ENCODE peak calls at places on chromosomes 16 and 17, in nine cellular contexts. R is fibroblast of lung, N is HCT116, O is transverse colon, S is A549, H is pancreas, B is body of pancreas, Q is lung, X is left ventricle myocardium inferior. V is an unnamed sample. For H3K4me1, the result is how much of the 10 kb centered on the place peaks cover.

GRCh38 chr17:80770881-80771611 is 220.6 kb upstream of the CHMP6 start:
- DNase-seq in R (no peak), N (no peak), O (no peak), S (no peak), H (no peak), B (no peak), Q (no peak), X (no peak), V (no peak)

GRCh38 chr17:882827-883585 is 96.6 kb downstream of the NXN start:
- DNase-seq in R (peak), N (no peak), O (peak), S (no peak), H (no peak), B (peak), Q (no peak), X (peak), V (peak)

GRCh38 chr16:13733561-13733960 is 186.4 kb upstream of the ERCC4 start:
- DNase-seq in R (peak), N (no peak), O (no peak), S (no peak), H (no peak), B (no peak), Q (no peak), X (no peak), V (no peak)

GRCh38 chr17:44829558-44830358 is at the start of gene GJC1:
- DNase-seq in R (peak), N (no peak), O (peak), S (peak), H (peak), B (no peak), Q (no peak), X (peak), V (peak)

GRCh38 chr17:50198026-50198669 is 3.3 kb downstream of the COL1A1 start:
- DNase-seq in R (peak), N (peak), O (peak), S (peak), H (peak), B (peak), Q (peak), X (no peak), V (peak)

GRCh38 chr17:64161380-64161779 is 31.4 kb upstream of the ERN1 start:
- DNase-seq in R (no peak), N (no peak), O (no peak), S (no peak), H (no peak), B (no peak), Q (no peak), X (no peak), V (no peak)

GRCh38 chr16:53159781-53160436 is 105.1 kb downstream of the CHD9 start:
- DNase-seq in R (peak), N (peak), O (no peak), S (peak), H (no peak), B (no peak), Q (no peak), X (no peak), V (peak)

GRCh38 chr17:44872131-44872768 is 24.6 kb downstream of the HIGD1B start:
- DNase-seq in R (no peak), N (no peak), O (peak), S (no peak), H (peak), B (no peak), Q (no peak), X (peak), V (no peak)

GRCh38 chr16:4393243-4393606 is 21.6 kb downstream of the VASN start:
- DNase-seq in R (peak), N (no peak), O (no peak), S (no peak), H (no peak), B (no peak), Q (no peak), X (no peak), V (no peak)

GRCh38 chr16:64589836-64590235 is 532.0 kb downstream of the CDH11 start:
- DNase-seq in R (peak), N (no peak), O (no peak), S (no peak), H (no peak), B (no peak), Q (no peak), X (no peak), V (no peak)

DNA sequence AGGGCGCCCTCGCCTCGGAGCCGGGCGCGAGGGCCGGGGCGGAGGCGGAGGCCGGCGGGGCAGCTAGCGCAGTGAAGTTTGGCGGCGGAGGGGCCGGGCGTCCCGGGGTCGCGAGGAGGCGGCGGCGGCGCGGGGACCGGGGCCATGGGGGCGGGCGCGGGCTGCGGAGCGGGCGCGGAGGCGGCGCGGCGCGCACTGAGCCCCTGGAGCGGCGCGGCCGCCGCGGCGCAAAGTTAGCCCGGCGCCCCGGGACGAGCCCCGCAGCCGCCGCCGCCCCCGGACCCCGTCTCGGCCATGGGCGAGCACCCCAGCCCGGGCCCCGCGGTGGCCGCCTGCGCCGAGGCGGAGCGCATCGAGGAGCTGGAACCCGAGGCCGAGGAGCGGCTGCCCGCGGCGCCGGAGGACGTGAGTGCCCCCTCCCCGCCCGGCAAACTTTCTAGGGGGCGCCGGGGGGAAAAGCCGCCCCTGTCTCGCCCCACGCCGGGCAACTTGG is 310 bp downstream of the RHBDL3 start:
- DNase-seq in R (no peak), N (no peak), O (no peak), S (no peak), H (no peak), B (no peak), Q (no peak), X (no peak), V (no peak)
- H3K4me3 ChIP-seq in R (peak), N (peak), O (peak), S (peak), H (peak), B (no peak), Q (peak), X (peak), V (peak)

DNA sequence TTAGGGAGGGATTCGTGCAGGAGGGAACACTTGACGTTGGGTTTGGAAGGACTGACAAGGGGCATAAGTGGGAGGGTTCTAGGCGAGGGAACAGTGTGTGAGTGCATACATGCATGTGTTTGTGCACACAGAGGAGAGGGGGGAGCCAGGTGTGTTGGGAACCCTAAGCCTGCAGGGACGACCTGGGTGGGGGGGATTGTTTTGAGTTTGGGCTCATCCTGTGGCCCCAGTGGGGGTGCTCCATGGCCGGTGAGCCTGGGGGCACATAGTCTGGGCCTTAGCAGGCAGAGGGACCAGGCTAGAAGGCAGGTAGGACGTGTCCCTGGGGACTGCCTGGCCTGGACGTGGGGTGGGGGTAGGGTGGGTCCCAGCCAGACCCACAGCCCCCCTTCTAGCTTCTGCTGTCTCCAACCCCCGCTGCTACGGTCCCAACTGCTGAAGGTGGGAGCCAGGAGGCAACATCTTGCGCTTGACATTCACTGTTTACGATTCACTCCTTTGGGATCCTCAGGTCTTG is 11.9 kb upstream of the RASD1 start:
- DNase-seq in R (no peak), N (no peak), O (no peak), S (no peak), H (peak), B (no peak), Q (no peak), X (peak), V (no peak)
- H3K4me1 ChIP-seq in R (under half), N (under half), O (under half), S (under half), H (under half), B (under half), Q (under half), X (under half), V (under half)

GRCh38 chr16:51971184-51971583 is 575.8 kb downstream of the TOX3 start:
- DNase-seq in R (no peak), N (no peak), O (no peak), S (peak), H (no peak), B (peak), Q (no peak), X (no peak), V (peak)
- TF ChIP-seq CTCF in R (peak), N (no peak), O (no peak), S (no peak), H (peak), B (no peak), Q (no peak), X (no peak), V (peak)

GRCh38 chr16:83602797-83603735 is 204.7 kb upstream of the HSBP1 start:
- DNase-seq in R (no peak), N (no peak), O (no peak), S (no peak), H (no peak), B (no peak), Q (no peak), X (no peak), V (no peak)

GRCh38 chr16:83603981-83604570 is 203.7 kb upstream of the HSBP1 start:
- DNase-seq in R (no peak), N (no peak), O (no peak), S (no peak), H (no peak), B (no peak), Q (no peak), X (no peak), V (no peak)

GRCh38 chr16:83599789-83600462 is 207.9 kb upstream of the HSBP1 start:
- DNase-seq in R (no peak), N (no peak), O (no peak), S (no peak), H (no peak), B (no peak), Q (no peak), X (no peak), V (no peak)
- H3K4me3 ChIP-seq in R (no peak), N (no peak), O (no peak), S (no peak), H (no peak), B (no peak), Q (no peak), X (no peak), V (no peak)

GRCh38 chr16:27315333-27316037 is 1.7 kb downstream of the IL4R start:
- DNase-seq in R (peak), N (peak), O (peak), S (peak), H (peak), B (peak), Q (peak), X (peak), V (peak)
- H3K4me1 ChIP-seq in R (under half), N (under half), O (half or more), S (under half), H (under half), B (under half), Q (under half), X (half or more), V (under half)

DNA sequence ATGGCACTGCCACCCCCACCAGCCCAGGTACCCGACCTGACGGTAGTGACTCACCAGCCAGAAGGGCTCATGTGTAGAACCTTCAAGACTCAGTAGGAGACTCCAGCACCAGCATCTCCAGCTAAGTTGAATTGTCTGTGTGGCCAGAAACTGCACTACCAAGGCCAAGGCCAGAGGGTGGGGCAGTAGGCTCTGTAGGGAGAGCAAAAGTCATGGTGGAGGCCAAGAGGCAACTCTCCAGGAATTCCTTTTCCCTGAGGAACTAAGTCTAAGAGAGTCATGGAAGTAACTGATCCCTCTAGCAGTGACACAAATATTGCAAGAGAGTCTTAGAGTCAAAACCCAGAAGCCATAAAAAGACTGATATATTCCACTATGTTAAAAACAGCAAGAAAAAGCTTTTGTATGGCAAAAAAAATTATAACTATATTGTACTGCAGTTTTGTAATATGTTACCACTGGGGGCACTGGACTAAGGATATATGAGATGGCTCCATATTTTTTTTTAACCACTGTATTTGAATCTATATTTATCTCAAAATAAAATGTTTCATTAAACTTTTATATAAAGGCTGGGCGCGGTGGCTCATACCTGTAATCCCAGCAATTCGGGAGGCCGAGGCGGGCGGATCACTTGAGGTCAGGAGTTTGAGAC is 30.2 kb upstream of the GUCY2D start:
- DNase-seq in R (no peak), N (no peak), O (no peak), S (no peak), H (no peak), B (no peak), Q (no peak), X (no peak), V (peak)
- TF ChIP-seq CTCF in R (no peak), N (no peak), O (peak), S (peak), H (no peak), B (no peak), Q (no peak), X (peak), V (peak)

DNA sequence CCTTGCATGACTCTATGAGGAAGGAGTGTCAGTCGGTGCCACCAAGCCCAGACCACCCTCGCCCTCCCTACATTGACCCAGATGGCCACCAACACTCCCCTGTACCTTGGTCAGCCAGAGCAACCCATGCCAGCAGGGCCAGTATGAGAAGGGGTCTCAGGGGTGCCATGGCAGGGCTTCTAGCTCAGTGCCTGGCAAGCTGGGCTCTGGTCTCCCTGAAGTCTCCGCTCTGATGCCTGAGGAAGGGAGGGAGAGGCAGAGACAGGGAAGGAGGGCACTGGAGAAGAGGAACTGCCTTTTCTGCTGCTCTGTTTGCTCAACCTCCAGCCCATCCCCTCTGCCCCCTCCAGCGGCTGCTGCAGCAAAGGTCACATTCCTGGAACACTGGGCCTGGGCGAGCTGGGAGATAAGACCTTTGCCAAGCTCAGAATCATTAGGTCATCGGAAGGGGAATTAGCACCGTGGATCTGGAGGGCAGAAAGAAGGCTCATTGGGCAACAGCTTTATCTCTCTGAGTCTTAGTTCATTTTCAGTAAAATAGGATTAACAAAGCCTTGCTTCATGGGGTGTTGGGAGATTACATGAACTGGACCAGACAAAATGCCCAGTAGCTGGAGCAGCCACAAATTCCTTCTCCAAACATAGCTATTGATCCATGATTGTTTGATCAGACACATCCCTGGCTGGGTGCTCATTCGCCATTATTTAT is at the start of gene VTN:
- DNase-seq in R (peak), N (no peak), O (no peak), S (peak), H (peak), B (peak), Q (no peak), X (peak), V (peak)
- H3K4me3 ChIP-seq in R (peak), N (peak), O (peak), S (peak), H (peak), B (no peak), Q (peak), X (peak), V (no peak)

DNA sequence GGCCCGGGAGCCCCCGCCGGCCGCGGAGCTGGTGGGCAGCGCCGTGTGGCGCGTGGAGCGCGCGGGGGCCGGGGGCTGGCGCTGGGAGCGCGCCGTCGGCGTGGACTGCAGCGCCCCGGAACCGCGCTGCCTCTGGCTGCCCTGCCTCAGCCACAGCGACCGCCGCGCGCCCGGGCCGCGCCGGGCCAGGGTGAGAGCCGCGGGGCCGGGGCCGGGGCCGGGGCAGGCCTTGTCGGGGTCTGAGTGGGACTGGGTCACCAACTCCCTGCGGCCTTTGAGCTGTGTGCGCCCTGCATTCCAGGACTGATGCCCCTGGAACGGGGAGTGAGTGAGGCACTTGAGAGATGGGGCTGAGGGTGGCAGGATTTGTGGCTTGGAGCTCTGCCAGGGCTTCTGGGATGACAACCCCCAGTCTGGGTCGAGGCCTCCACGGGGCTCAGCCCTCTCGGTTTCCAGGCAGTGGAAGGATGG is 25.7 kb downstream of the ARHGAP23 start:
- DNase-seq in R (peak), N (no peak), O (no peak), S (no peak), H (no peak), B (no peak), Q (no peak), X (no peak), V (peak)
- H3K4me1 ChIP-seq in R (under half), N (half or more), O (under half), S (half or more), H (under half), B (under half), Q (under half), X (half or more), V (under half)

DNA sequence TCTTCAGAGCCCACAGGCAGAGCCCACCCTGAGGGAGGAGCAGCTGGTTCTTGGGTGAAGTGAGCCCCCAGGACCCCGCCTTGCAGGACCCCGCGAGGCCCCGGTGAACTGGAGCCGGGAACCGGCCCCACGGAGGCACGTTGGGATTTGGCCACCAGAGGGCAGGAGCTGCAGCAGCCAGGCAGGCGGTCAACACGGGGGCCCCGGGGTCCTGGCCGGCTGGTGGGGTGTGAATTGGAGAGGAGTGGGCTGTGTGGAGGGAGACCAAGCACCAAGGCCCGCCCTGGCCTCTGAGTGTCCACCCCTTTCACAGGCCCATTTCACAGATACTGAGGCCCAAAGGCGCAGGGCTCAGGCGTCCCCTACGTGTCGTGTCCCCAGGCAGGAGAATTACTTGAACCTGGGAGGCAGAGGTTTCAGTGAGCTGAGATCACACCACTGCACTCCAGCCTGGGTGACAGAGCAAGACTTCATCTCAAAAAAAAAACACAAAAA is 2.2 kb downstream of the DPEP1 start:
- DNase-seq in R (no peak), N (no peak), O (peak), S (peak), H (peak), B (peak), Q (no peak), X (no peak), V (peak)
- TF ChIP-seq CTCF in R (peak), N (peak), O (peak), S (peak), H (peak), B (peak), Q (peak), X (peak), V (peak)

V was measured in cardiac muscle cell.